ENCODE peak calls at places on chromosomes 4 and X, in seven cellular contexts. J is neural progenitor cell; W is ELR; G is SJSA1; O is activated T-helper 1 cell treated with anti-CD3 and anti-CD28 coated beads, Interleukin-12 subunit alpha, Interleukin-12 subunit beta, Interleukin-2, Interleukin-4 antibody, amounts not matched to agents 30 ng/mL and 10 ng/mL and 1 ng/mL, durations not matched to agents 14 hours and 24 hours and 36 hours; K is fibroblast of the aortic adventitia; D is activated T-cell treated with anti-CD3 and anti-CD28 coated beads for 1 hour. F is an unnamed sample.

GRCh38 chr4:114694770-114695169 is 96.2 kb downstream of the UGT8 start:
- DNase-seq in J (peak; percentile 45), W (peak; percentile 42), G (no peak), O (no peak), K (peak; percentile 49), D (no peak), F (peak; percentile 25)

GRCh38 chr4:173189117-173189693 is 20.6 kb downstream of the GALNT7 start:
- DNase-seq in J (no peak), W (peak; percentile 77), G (no peak), O (no peak), K (peak; percentile 17), D (no peak), F (no peak)

GRCh38 chr4:19224820-19225219 is 1026.9 kb upstream of the SLIT2 start:
- DNase-seq in J (peak; percentile 38), W (peak; percentile 64), G (no peak), O (no peak), K (peak; percentile 63), D (no peak), F (peak; percentile 30)

GRCh38 chr4:83618431-83618830 is 82.5 kb downstream of the GPAT3 start:
- DNase-seq in J (no peak), W (peak; percentile 88), G (peak; percentile 59), O (no peak), K (peak; percentile 85), D (no peak), F (peak; percentile 74)

GRCh38 chr4:186294160-186294559 is 28.2 kb downstream of the F11 start:
- DNase-seq in J (no peak), W (no peak), G (no peak), O (no peak), K (no peak), D (no peak), F (no peak)

GRCh38 chr4:150209140-150209829 is 131.0 kb downstream of the DCLK2 start:
- DNase-seq in J (peak; percentile 58), W (peak; percentile 74), G (peak; percentile 72), O (no peak), K (peak; percentile 80), D (no peak), F (peak; percentile 59)

GRCh38 chr4:73311428-73311827 is 52.8 kb upstream of the ANKRD17 start:
- DNase-seq in J (no peak), W (peak; percentile 75), G (no peak), O (no peak), K (peak; percentile 64), D (no peak), F (peak; percentile 35)

GRCh38 chr4:37517326-37517725 is 168.8 kb downstream of the RELL1 start:
- DNase-seq in J (no peak), W (peak; percentile 40), G (no peak), O (no peak), K (no peak), D (no peak), F (no peak)

GRCh38 chr4:19776929-19777328 is 474.8 kb upstream of the SLIT2 start:
- DNase-seq in J (no peak), W (peak; percentile 65), G (no peak), O (no peak), K (peak; percentile 43), D (no peak), F (peak; percentile 31)

GRCh38 chr4:138978600-138978999 is 37.0 kb upstream of the NOCT start:
- DNase-seq in J (no peak), W (no peak), G (no peak), O (no peak), K (no peak), D (no peak), F (no peak)

GRCh38 chr4:117968606-117969005 is 65.7 kb upstream of the NDST3 start:
- DNase-seq in J (no peak), W (no peak), G (no peak), O (no peak), K (no peak), D (no peak), F (no peak)

GRCh38 chr4:70801265-70801809 is 38.4 kb downstream of the GRSF1 start:
- DNase-seq in J (no peak), W (no peak), G (no peak), O (peak; percentile 1), K (no peak), D (no peak), F (no peak)

GRCh38 chrX:104105863-104106262 is 6.5 kb upstream of the ZCCHC18 start:
- DNase-seq in J (no peak), W (no peak), G (no peak), O (no peak), K (no peak), D (no peak), F (no peak)

GRCh38 chr4:183146478-183146877 is 47.4 kb downstream of the WWC2 start:
- DNase-seq in J (no peak), W (no peak), G (no peak), O (no peak), K (no peak), D (no peak), F (no peak)

GRCh38 chr4:169404959-169405358 is 134.2 kb upstream of the SH3RF1 start:
- DNase-seq in J (no peak), W (peak; percentile 32), G (no peak), O (no peak), K (peak; percentile 87), D (no peak), F (no peak)

GRCh38 chr4:145755802-145756201 is 75.9 kb downstream of the C4orf51 start:
- DNase-seq in J (no peak), W (no peak), G (no peak), O (no peak), K (peak; percentile 27), D (no peak), F (no peak)

GRCh38 chr4:80184053-80184790 is 13.1 kb upstream of the PRDM8 start:
- DNase-seq in J (peak; percentile 93), W (peak; percentile 90), G (peak; percentile 87), O (peak; percentile 92), K (peak; percentile 85), D (peak; percentile 95), F (peak; percentile 80)

GRCh38 chr4:2829933-2830451 is 13.7 kb upstream of the ADD1 start:
- DNase-seq in J (no peak), W (no peak), G (no peak), O (no peak), K (no peak), D (no peak), F (no peak)

GRCh38 chr4:28449080-28449479 is 1588.4 kb downstream of the STIM2 start:
- DNase-seq in J (no peak), W (no peak), G (no peak), O (no peak), K (no peak), D (no peak), F (peak; percentile 1)

GRCh38 chrX:12758291-12758690 is 32.9 kb upstream of the PRPS2 start:
- DNase-seq in J (no peak), W (peak; percentile 22), G (no peak), O (no peak), K (no peak), D (no peak), F (peak; percentile 33)

GRCh38 chr4:88382621-88383020 is 4.0 kb downstream of the HERC6 start:
- DNase-seq in J (no peak), W (peak; percentile 19), G (no peak), O (peak; percentile 65), K (no peak), D (peak; percentile 36), F (peak; percentile 22)

GRCh38 chr4:152364883-152365282 is 171.0 kb downstream of the FBXW7 start:
- DNase-seq in J (no peak), W (no peak), G (no peak), O (no peak), K (no peak), D (no peak), F (no peak)

GRCh38 chr4:78902313-78902712 is 36.9 kb downstream of the PAQR3 start:
- DNase-seq in J (no peak), W (no peak), G (no peak), O (no peak), K (no peak), D (no peak), F (no peak)

GRCh38 chrX:65697173-65697572 is 29.7 kb downstream of the MSN start:
- DNase-seq in J (no peak), W (peak; percentile 65), G (no peak), O (no peak), K (peak; percentile 66), D (no peak), F (peak; percentile 77)

GRCh38 chr4:17869327-17869726 is 58.5 kb downstream of the NCAPG start:
- DNase-seq in J (no peak), W (no peak), G (no peak), O (no peak), K (no peak), D (no peak), F (no peak)

F was measured in RPMI7951.